ENCODE peak calls at places on chromosomes 12 and 14, in nine cellular contexts. One of them, this sample, is unnamed.

GRCh38 chr12:4450551-4451112 is 5.0 kb upstream of the FGF6 start:
- DNase-seq in cardiac fibroblast: no peak
- DNase-seq in kidney epithelial cell: no peak
- DNase-seq in fibroblast of pulmonary artery: no peak
- DNase-seq in HFF-Myc: no peak
- DNase-seq in mucosa of descending colon: no peak
- DNase-seq in heart left ventricle: no peak
- DNase-seq in endothelial cell: no peak
- DNase-seq in GM20000: no peak
- DNase-seq in this sample: no peak

GRCh38 chr14:94132285-94132887 is 3.0 kb upstream of the IFI27L2 start:
- DNase-seq in cardiac fibroblast: peak
- DNase-seq in HFF-Myc: no peak
- DNase-seq in mucosa of descending colon: no peak
- DNase-seq in heart left ventricle: no peak
- DNase-seq in GM20000: peak
- DNase-seq in kidney epithelial cell: no peak
- DNase-seq in endothelial cell: peak
- DNase-seq in fibroblast of pulmonary artery: peak
- DNase-seq in this sample: peak

GRCh38 chr12:19186722-19187661 is 57.5 kb downstream of the PLEKHA5 start:
- DNase-seq in heart left ventricle: no peak
- DNase-seq in kidney epithelial cell: no peak
- DNase-seq in HFF-Myc: peak
- DNase-seq in fibroblast of pulmonary artery: peak
- DNase-seq in mucosa of descending colon: no peak
- DNase-seq in cardiac fibroblast: peak
- DNase-seq in GM20000: peak
- DNase-seq in endothelial cell: no peak
- DNase-seq in this sample: peak

GRCh38 chr14:99579903-99580570 is 24.0 kb downstream of the CCDC85C start:
- DNase-seq in kidney epithelial cell: peak
- DNase-seq in heart left ventricle: no peak
- DNase-seq in endothelial cell: no peak
- DNase-seq in mucosa of descending colon: peak
- DNase-seq in HFF-Myc: no peak
- DNase-seq in GM20000: no peak
- DNase-seq in cardiac fibroblast: peak
- DNase-seq in fibroblast of pulmonary artery: peak
- DNase-seq in this sample: no peak

GRCh38 chr14:42855159-42855558 is 1248.5 kb downstream of the LRFN5 start:
- DNase-seq in HFF-Myc: no peak
- DNase-seq in GM20000: no peak
- DNase-seq in cardiac fibroblast: peak
- DNase-seq in mucosa of descending colon: no peak
- DNase-seq in endothelial cell: no peak
- DNase-seq in kidney epithelial cell: no peak
- DNase-seq in fibroblast of pulmonary artery: peak
- DNase-seq in heart left ventricle: no peak
- DNase-seq in this sample: no peak

GRCh38 chr12:50058743-50059312 is 1.4 kb downstream of the ASIC1 start:
- DNase-seq in HFF-Myc: no peak
- DNase-seq in cardiac fibroblast: no peak
- DNase-seq in kidney epithelial cell: no peak
- DNase-seq in fibroblast of pulmonary artery: no peak
- DNase-seq in endothelial cell: no peak
- DNase-seq in heart left ventricle: no peak
- DNase-seq in mucosa of descending colon: no peak
- DNase-seq in GM20000: no peak
- DNase-seq in this sample: no peak

GRCh38 chr12:47054659-47055058 is 24.8 kb upstream of the PCED1B start:
- DNase-seq in cardiac fibroblast: no peak
- DNase-seq in endothelial cell: no peak
- DNase-seq in kidney epithelial cell: no peak
- DNase-seq in GM20000: no peak
- DNase-seq in mucosa of descending colon: no peak
- DNase-seq in fibroblast of pulmonary artery: no peak
- DNase-seq in HFF-Myc: no peak
- DNase-seq in heart left ventricle: no peak
- DNase-seq in this sample: no peak

GRCh38 chr14:96275182-96276112 is 19.4 kb downstream of the BDKRB1 start:
- DNase-seq in endothelial cell: peak
- DNase-seq in HFF-Myc: no peak
- DNase-seq in fibroblast of pulmonary artery: peak
- DNase-seq in kidney epithelial cell: peak
- DNase-seq in mucosa of descending colon: peak
- DNase-seq in heart left ventricle: peak
- DNase-seq in cardiac fibroblast: peak
- DNase-seq in GM20000: peak
- DNase-seq in this sample: peak

GRCh38 chr14:51653096-51653814 is 1.5 kb downstream of the FRMD6 start:
- DNase-seq in heart left ventricle: peak
- DNase-seq in cardiac fibroblast: peak
- DNase-seq in mucosa of descending colon: no peak
- DNase-seq in HFF-Myc: no peak
- DNase-seq in GM20000: no peak
- DNase-seq in endothelial cell: peak
- DNase-seq in fibroblast of pulmonary artery: peak
- DNase-seq in kidney epithelial cell: no peak
- DNase-seq in this sample: no peak

GRCh38 chr12:48001426-48002178 is 2.7 kb downstream of the COL2A1 start:
- DNase-seq in HFF-Myc: no peak
- DNase-seq in kidney epithelial cell: no peak
- DNase-seq in heart left ventricle: peak
- DNase-seq in cardiac fibroblast: peak
- DNase-seq in fibroblast of pulmonary artery: peak
- DNase-seq in mucosa of descending colon: peak
- DNase-seq in endothelial cell: peak
- DNase-seq in GM20000: peak
- DNase-seq in this sample: no peak

GRCh38 chr12:53185582-53186153 is 4.9 kb upstream of the CSAD start:
- DNase-seq in HFF-Myc: no peak
- DNase-seq in cardiac fibroblast: no peak
- DNase-seq in GM20000: no peak
- DNase-seq in heart left ventricle: no peak
- DNase-seq in mucosa of descending colon: no peak
- DNase-seq in endothelial cell: no peak
- DNase-seq in fibroblast of pulmonary artery: no peak
- DNase-seq in kidney epithelial cell: no peak
- DNase-seq in this sample: no peak
- TF ChIP-seq CTCF in HFF-Myc: no peak
- TF ChIP-seq CTCF in cardiac fibroblast: no peak
- TF ChIP-seq CTCF in GM20000: no peak
- TF ChIP-seq CTCF in heart left ventricle: no peak
- TF ChIP-seq CTCF in mucosa of descending colon: no peak
- TF ChIP-seq CTCF in endothelial cell: no peak
- TF ChIP-seq CTCF in fibroblast of pulmonary artery: no peak
- TF ChIP-seq CTCF in kidney epithelial cell: no peak
- TF ChIP-seq CTCF in this sample: no peak

GRCh38 chr14:91748049-91748448 is 16.2 kb upstream of the CATSPERB start:
- DNase-seq in HFF-Myc: no peak
- DNase-seq in mucosa of descending colon: no peak
- DNase-seq in fibroblast of pulmonary artery: no peak
- DNase-seq in endothelial cell: no peak
- DNase-seq in cardiac fibroblast: no peak
- DNase-seq in heart left ventricle: no peak
- DNase-seq in kidney epithelial cell: no peak
- DNase-seq in GM20000: no peak
- DNase-seq in this sample: no peak

GRCh38 chr14:91749857-91750256 is 18.0 kb upstream of the CATSPERB start:
- DNase-seq in GM20000: no peak
- DNase-seq in mucosa of descending colon: no peak
- DNase-seq in heart left ventricle: no peak
- DNase-seq in HFF-Myc: no peak
- DNase-seq in cardiac fibroblast: no peak
- DNase-seq in kidney epithelial cell: no peak
- DNase-seq in fibroblast of pulmonary artery: no peak
- DNase-seq in endothelial cell: no peak
- DNase-seq in this sample: no peak

GRCh38 chr14:91752956-91753355 is 21.1 kb upstream of the CATSPERB start:
- DNase-seq in GM20000: no peak
- DNase-seq in HFF-Myc: no peak
- DNase-seq in fibroblast of pulmonary artery: no peak
- DNase-seq in cardiac fibroblast: no peak
- DNase-seq in heart left ventricle: no peak
- DNase-seq in kidney epithelial cell: no peak
- DNase-seq in endothelial cell: no peak
- DNase-seq in mucosa of descending colon: no peak
- DNase-seq in this sample: no peak

GRCh38 chr14:91751719-91752118 is 19.8 kb upstream of the CATSPERB start:
- DNase-seq in GM20000: no peak
- DNase-seq in fibroblast of pulmonary artery: no peak
- DNase-seq in kidney epithelial cell: no peak
- DNase-seq in HFF-Myc: no peak
- DNase-seq in cardiac fibroblast: no peak
- DNase-seq in endothelial cell: no peak
- DNase-seq in heart left ventricle: no peak
- DNase-seq in mucosa of descending colon: no peak
- DNase-seq in this sample: no peak

DNA sequence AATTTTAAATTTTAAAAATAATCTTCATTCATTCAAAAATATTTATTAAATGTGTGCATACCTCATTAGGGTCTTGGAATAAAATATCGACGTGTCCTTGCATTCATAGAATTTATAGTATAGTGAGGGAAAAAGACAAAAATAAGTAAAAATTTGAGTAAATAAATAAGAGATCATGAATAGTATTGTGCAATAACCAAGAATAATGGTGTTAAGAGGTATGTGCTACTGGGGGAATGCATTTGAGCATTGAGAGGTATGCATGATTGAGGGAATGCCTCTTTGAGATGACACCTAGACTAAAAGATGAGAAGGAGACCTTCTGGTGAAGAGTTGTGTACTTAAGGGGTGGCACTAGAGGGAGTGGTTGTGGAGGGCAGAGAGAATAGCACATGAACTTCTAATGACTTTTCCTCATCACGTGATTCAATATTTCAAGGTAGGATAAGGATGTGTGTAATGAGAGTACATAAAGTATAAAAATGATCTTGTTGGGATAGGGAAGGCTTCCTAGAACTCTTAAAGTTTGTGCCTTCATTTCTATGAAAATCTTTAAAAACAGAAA is 18.8 kb upstream of the CATSPERB start:
- DNase-seq in heart left ventricle: no peak
- DNase-seq in GM20000: no peak
- DNase-seq in cardiac fibroblast: no peak
- DNase-seq in kidney epithelial cell: no peak
- DNase-seq in fibroblast of pulmonary artery: no peak
- DNase-seq in endothelial cell: no peak
- DNase-seq in mucosa of descending colon: no peak
- DNase-seq in HFF-Myc: no peak
- DNase-seq in this sample: no peak
- TF ChIP-seq CTCF in heart left ventricle: no peak
- TF ChIP-seq CTCF in GM20000: no peak
- TF ChIP-seq CTCF in cardiac fibroblast: no peak
- TF ChIP-seq CTCF in kidney epithelial cell: no peak
- TF ChIP-seq CTCF in fibroblast of pulmonary artery: no peak
- TF ChIP-seq CTCF in endothelial cell: no peak
- TF ChIP-seq CTCF in mucosa of descending colon: no peak
- TF ChIP-seq CTCF in HFF-Myc: no peak
- TF ChIP-seq CTCF in this sample: no peak

DNA sequence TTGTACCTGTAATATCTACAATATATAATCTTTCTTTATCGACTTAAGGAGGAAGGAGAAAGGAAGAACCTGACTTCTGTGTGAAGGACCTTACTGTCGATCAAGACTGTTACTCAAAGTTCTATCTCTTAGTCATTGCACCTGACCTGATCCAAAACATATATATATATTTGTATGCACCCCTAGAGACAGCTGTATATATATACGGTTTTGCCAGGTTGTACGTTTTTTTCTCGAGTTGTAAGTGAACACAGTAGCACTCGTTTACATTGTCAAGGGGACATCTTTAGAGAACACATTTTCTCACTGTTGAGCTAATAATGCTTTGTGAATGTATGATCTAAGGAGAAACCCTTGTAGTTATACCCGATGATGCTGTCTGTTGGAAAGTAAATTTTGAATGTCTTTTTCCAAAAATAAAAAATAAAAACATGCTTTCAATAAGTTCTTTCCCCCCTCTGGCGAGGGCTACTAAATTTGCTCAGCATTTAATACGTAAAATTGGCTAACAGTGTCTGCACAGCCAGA is 536 bp upstream of the SLC35E3 start:
- DNase-seq in cardiac fibroblast: no peak
- DNase-seq in HFF-Myc: no peak
- DNase-seq in kidney epithelial cell: no peak
- DNase-seq in heart left ventricle: no peak
- DNase-seq in endothelial cell: no peak
- DNase-seq in mucosa of descending colon: no peak
- DNase-seq in GM20000: no peak
- DNase-seq in fibroblast of pulmonary artery: no peak
- DNase-seq in this sample: no peak
- TF ChIP-seq CTCF in cardiac fibroblast: no peak
- TF ChIP-seq CTCF in HFF-Myc: no peak
- TF ChIP-seq CTCF in kidney epithelial cell: no peak
- TF ChIP-seq CTCF in heart left ventricle: no peak
- TF ChIP-seq CTCF in endothelial cell: no peak
- TF ChIP-seq CTCF in mucosa of descending colon: no peak
- TF ChIP-seq CTCF in GM20000: no peak
- TF ChIP-seq CTCF in fibroblast of pulmonary artery: no peak
- TF ChIP-seq CTCF in this sample: no peak

GRCh38 chr12:52689239-52689638 is 9.0 kb upstream of the KRT1 start:
- DNase-seq in kidney epithelial cell: no peak
- DNase-seq in GM20000: no peak
- DNase-seq in heart left ventricle: no peak
- DNase-seq in endothelial cell: no peak
- DNase-seq in mucosa of descending colon: no peak
- DNase-seq in fibroblast of pulmonary artery: no peak
- DNase-seq in cardiac fibroblast: no peak
- DNase-seq in HFF-Myc: no peak
- DNase-seq in this sample: no peak
- TF ChIP-seq CTCF in kidney epithelial cell: no peak
- TF ChIP-seq CTCF in GM20000: no peak
- TF ChIP-seq CTCF in heart left ventricle: no peak
- TF ChIP-seq CTCF in endothelial cell: no peak
- TF ChIP-seq CTCF in mucosa of descending colon: no peak
- TF ChIP-seq CTCF in fibroblast of pulmonary artery: no peak
- TF ChIP-seq CTCF in cardiac fibroblast: no peak
- TF ChIP-seq CTCF in HFF-Myc: no peak
- TF ChIP-seq CTCF in this sample: no peak

DNA sequence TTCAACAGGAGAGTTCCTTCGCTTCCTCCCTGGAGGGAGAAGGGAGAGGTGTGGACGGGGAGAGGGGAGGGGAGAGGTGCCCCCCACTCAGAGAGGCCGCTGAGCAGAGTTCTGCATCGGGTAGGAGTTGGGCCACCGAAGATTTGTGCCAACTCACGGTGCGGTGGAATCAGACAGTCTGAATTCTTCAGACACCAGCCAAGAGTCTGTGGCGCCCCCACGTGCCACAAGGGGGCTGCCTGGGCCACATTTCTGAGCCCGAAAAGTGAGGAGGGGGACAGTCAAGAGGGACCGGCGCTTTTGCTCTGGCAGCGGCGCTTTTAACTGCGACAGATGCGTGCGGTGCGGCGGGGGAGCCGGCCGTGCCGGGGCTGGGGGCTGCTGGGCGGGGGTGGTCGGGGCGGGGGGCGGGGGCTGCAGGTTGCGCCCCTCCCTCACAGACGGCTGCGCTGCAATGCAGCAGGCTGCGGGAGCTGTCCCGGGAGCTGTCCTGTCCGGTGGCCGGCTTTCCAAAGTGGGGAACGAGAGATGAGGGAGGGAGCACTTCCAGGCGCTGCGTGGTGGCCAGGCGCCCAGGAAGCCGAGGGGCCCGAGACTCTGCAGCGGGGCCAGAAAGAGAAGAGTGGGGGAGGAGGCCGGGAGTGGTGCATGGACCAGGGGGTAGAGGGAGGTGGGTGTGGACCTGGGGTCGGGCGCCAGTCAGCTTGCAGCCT is 941 bp upstream of the RTL1 start:
- DNase-seq in mucosa of descending colon: no peak
- DNase-seq in GM20000: peak
- DNase-seq in heart left ventricle: no peak
- DNase-seq in fibroblast of pulmonary artery: no peak
- DNase-seq in kidney epithelial cell: no peak
- DNase-seq in endothelial cell: peak
- DNase-seq in cardiac fibroblast: no peak
- DNase-seq in HFF-Myc: no peak
- DNase-seq in this sample: no peak
- TF ChIP-seq CTCF in mucosa of descending colon: no peak
- TF ChIP-seq CTCF in GM20000: no peak
- TF ChIP-seq CTCF in heart left ventricle: no peak
- TF ChIP-seq CTCF in fibroblast of pulmonary artery: peak
- TF ChIP-seq CTCF in kidney epithelial cell: peak
- TF ChIP-seq CTCF in endothelial cell: peak
- TF ChIP-seq CTCF in cardiac fibroblast: peak
- TF ChIP-seq CTCF in HFF-Myc: peak
- TF ChIP-seq CTCF in this sample: no peak